ENCODE peak calls at places on chromosomes 6 and 20, in six cellular contexts. N is neural crest cell; E is stimulated activated CD4-positive, alpha-beta T cell treated with anti-CD3 and anti-CD28 coated beads, Interleukin-4, amount 100 ng/mL, for 4 hours; I is IMR-90; S is ELR; Z is breast epithelium. X is an unnamed sample.

GRCh38 chr20:47427067-47427466 is 70.6 kb upstream of the ZMYND8 start:
- DNase-seq in E (no peak), N (no peak), Z (no peak), S (no peak), I (no peak), X (no peak)

GRCh38 chr6:112338310-112338709 is 8.8 kb upstream of the RFPL4B start:
- DNase-seq in Z (no peak), S (peak), N (no peak), E (no peak), I (no peak), X (peak)

GRCh38 chr6:72948153-72948552 is 277.1 kb downstream of the KHDC1L start:
- DNase-seq in S (no peak), Z (no peak), E (no peak), I (no peak), N (no peak), X (no peak)

GRCh38 chr20:49936153-49937022 is at the start of gene RNF114:
- DNase-seq in N (peak), E (peak), I (peak), Z (peak), S (peak), X (peak)

GRCh38 chr6:8446391-8446790 is 11.0 kb upstream of the SLC35B3 start:
- DNase-seq in E (no peak), I (no peak), S (no peak), Z (no peak), N (no peak), X (no peak)

GRCh38 chr6:29749668-29750067 is 26.4 kb downstream of the HLA-F start:
- DNase-seq in Z (no peak), I (no peak), S (no peak), E (no peak), N (no peak), X (no peak)

GRCh38 chr6:158219229-158219628 is 51.1 kb downstream of the GTF2H5 start:
- DNase-seq in S (peak), E (no peak), N (no peak), Z (no peak), I (peak), X (peak)

GRCh38 chr6:14758421-14759043 is 487.3 kb upstream of the JARID2 start:
- DNase-seq in I (peak), N (no peak), E (peak), S (no peak), Z (peak), X (no peak)

GRCh38 chr20:37845261-37845681 is 57.7 kb upstream of the VSTM2L start:
- DNase-seq in E (no peak), S (no peak), N (no peak), I (no peak), Z (peak), X (no peak)

GRCh38 chr6:49849121-49849907 is 17.0 kb downstream of the CRISP1 start:
- DNase-seq in N (no peak), I (peak), S (peak), Z (no peak), E (no peak), X (no peak)

GRCh38 chr6:132007474-132008190 is 56.5 kb upstream of the CCN2 start:
- DNase-seq in Z (no peak), E (no peak), I (peak), S (peak), N (no peak), X (peak)

GRCh38 chr6:167833396-167833763 is 6.7 kb downstream of the AFDN start:
- DNase-seq in N (no peak), E (no peak), S (no peak), I (no peak), Z (no peak), X (no peak)

GRCh38 chr6:154234019-154234772 is 122.4 kb downstream of the IPCEF1 start:
- DNase-seq in E (no peak), I (no peak), N (no peak), S (no peak), Z (no peak), X (no peak)

GRCh38 chr6:125899726-125900182 is 56.8 kb upstream of the HINT3 start:
- DNase-seq in Z (no peak), S (no peak), I (no peak), E (no peak), N (no peak), X (no peak)

GRCh38 chr20:50815162-50815989 is 20.5 kb downstream of the BCAS4 start:
- DNase-seq in E (no peak), I (peak), S (peak), Z (peak), N (no peak), X (peak)

GRCh38 chr6:37882724-37883413 is 63.3 kb downstream of the ZFAND3 start:
- DNase-seq in S (peak), Z (no peak), I (peak), N (no peak), E (no peak), X (peak)

GRCh38 chr6:106886922-106887797 is 87.4 kb downstream of the CD24 start:
- DNase-seq in I (no peak), S (no peak), N (no peak), Z (no peak), E (no peak), X (no peak)

GRCh38 chr6:106359989-106360409 is 518 bp upstream of the CRYBG1 start:
- DNase-seq in S (no peak), E (no peak), N (no peak), I (no peak), Z (no peak), X (peak)

GRCh38 chr6:166712554-166713228 is 85.6 kb upstream of the RPS6KA2 start:
- DNase-seq in Z (no peak), E (no peak), I (no peak), N (no peak), S (no peak), X (no peak)

GRCh38 chr6:24125980-24126379 is at the start of gene NRSN1:
- DNase-seq in I (no peak), E (no peak), Z (no peak), N (peak), S (no peak), X (peak)

GRCh38 chr20:9852566-9852965 is 13.7 kb upstream of the PAK5 start:
- DNase-seq in I (no peak), Z (no peak), S (no peak), N (no peak), E (no peak), X (no peak)

GRCh38 chr6:12534454-12534853 is 182.1 kb upstream of the PHACTR1 start:
- DNase-seq in Z (no peak), S (no peak), I (no peak), N (no peak), E (no peak), X (no peak)

GRCh38 chr6:71080793-71081192 is 123.9 kb upstream of the B3GAT2 start:
- DNase-seq in S (peak), E (no peak), N (no peak), Z (no peak), I (peak), X (no peak)

GRCh38 chr6:135146160-135146920 is 34.8 kb upstream of the MYB start:
- DNase-seq in N (no peak), Z (no peak), E (no peak), S (peak), I (peak), X (no peak)

GRCh38 chr20:840858-841567 is 7.5 kb downstream of the FAM110A start:
- DNase-seq in S (no peak), Z (peak), N (no peak), I (no peak), E (peak), X (no peak)

GRCh38 chr6:4612636-4613171 is 163.5 kb upstream of the CDYL start:
- DNase-seq in S (no peak), I (peak), Z (no peak), E (no peak), N (no peak), X (peak)

GRCh38 chr20:49318430-49319203 is 40.8 kb upstream of the ZNFX1 start:
- DNase-seq in S (no peak), I (no peak), E (peak), Z (no peak), N (no peak), X (no peak)

X was measured in osteoblast.